ENCODE peak calls at places on chromosome 18, in eight cellular contexts. C is sciatic nerve; X is stimulated activated CD4-positive, alpha-beta T cell treated with anti-CD3 and anti-CD28 coated beads, Interleukin-4, amount 100 ng/mL, for 4 hours; U is lower lobe of right lung; F is NAMALWA; W is activated CD4-positive, alpha-beta T cell treated with anti-CD3 and anti-CD28 coated beads, Interleukin-2, amount 50 U/mL, for 4 hours; T is CD4-positive, alpha-beta T cell; L is DMS 273 treated with DMSO at 0.1 percent for 48 hours. G is an unnamed sample.

GRCh38 chr18:8081872-8082553 is 514.9 kb downstream of the PTPRM start:
- DNase-seq in C (no peak), X (no peak), U (no peak), F (no peak), W (no peak), T (no peak), L (no peak), G (no peak)

GRCh38 chr18:36104749-36105148 is 24.4 kb downstream of the SLC39A6 start:
- DNase-seq in C (no peak), X (no peak), U (no peak), F (no peak), W (no peak), T (no peak), L (no peak), G (no peak)

GRCh38 chr18:62919109-62919838 is 203.9 kb downstream of the PHLPP1 start:
- DNase-seq in C (no peak), X (no peak), U (no peak), F (no peak), W (no peak), T (no peak), L (no peak), G (no peak)

GRCh38 chr18:7059276-7059675 is 58.3 kb downstream of the LAMA1 start:
- DNase-seq in C (no peak), X (no peak), U (no peak), F (no peak), W (no peak), T (no peak), L (no peak), G (no peak)

GRCh38 chr18:43234889-43235288 is 42.4 kb downstream of the SYT4 start:
- DNase-seq in C (no peak), X (no peak), U (no peak), F (no peak), W (no peak), T (no peak), L (no peak), G (no peak)

GRCh38 chr18:76922107-76922506 is 99.8 kb downstream of the ZNF236 start:
- DNase-seq in C (peak), X (peak), U (no peak), F (peak), W (peak), T (peak), L (no peak), G (no peak)

GRCh38 chr18:11714244-11714918 is 25.3 kb downstream of the GNAL start:
- DNase-seq in C (no peak), X (no peak), U (no peak), F (no peak), W (no peak), T (no peak), L (no peak), G (no peak)

GRCh38 chr18:62399781-62400308 is 74.7 kb downstream of the TNFRSF11A start:
- DNase-seq in C (no peak), X (no peak), U (no peak), F (peak), W (no peak), T (no peak), L (no peak), G (no peak)

GRCh38 chr18:10290244-10291240 is 163.9 kb upstream of the APCDD1 start:
- DNase-seq in C (no peak), X (no peak), U (no peak), F (no peak), W (no peak), T (no peak), L (no peak), G (no peak)

GRCh38 chr18:64993695-64994094 is 757.1 kb upstream of the CDH7 start:
- DNase-seq in C (no peak), X (no peak), U (no peak), F (no peak), W (no peak), T (no peak), L (no peak), G (no peak)

GRCh38 chr18:48801728-48802542 is 148.8 kb downstream of the SMAD7 start:
- DNase-seq in C (peak), X (no peak), U (peak), F (no peak), W (no peak), T (no peak), L (no peak), G (no peak)

GRCh38 chr18:77061946-77062517 is 70.6 kb downstream of the MBP start:
- DNase-seq in C (no peak), X (no peak), U (peak), F (no peak), W (no peak), T (peak), L (no peak), G (no peak)

GRCh38 chr18:71784777-71785176 is 759.4 kb downstream of the CBLN2 start:
- DNase-seq in C (no peak), X (no peak), U (no peak), F (peak), W (no peak), T (no peak), L (no peak), G (no peak)

GRCh38 chr18:70454705-70455322 is 166.0 kb downstream of the SOCS6 start:
- DNase-seq in C (no peak), X (no peak), U (no peak), F (peak), W (no peak), T (no peak), L (no peak), G (no peak)

G was measured in activated T-helper 9 cell treated with anti-CD3 and anti-CD28 coated beads, Interleukin-2, amount 50 U/mL, for 16 hours.